ENCODE peak calls at places on chromosomes 12 and 14, in six cellular contexts. One of them, this sample, is unnamed.

GRCh38 chr12:89085421-89085820 is 266.9 kb downstream of the DUSP6 start:
- DNase-seq in HS-5: no peak
- DNase-seq in AML-193: no peak
- DNase-seq in A549: no peak
- DNase-seq in dermis blood vessel endothelial cell: peak; percentile 93
- DNase-seq in iPS DF 6.9: no peak
- DNase-seq in this sample: no peak

GRCh38 chr14:64137657-64138290 is 156.4 kb downstream of the ESR2 start:
- DNase-seq in HS-5: no peak
- DNase-seq in AML-193: no peak
- DNase-seq in A549: peak; percentile 17
- DNase-seq in dermis blood vessel endothelial cell: peak; percentile 56
- DNase-seq in iPS DF 6.9: no peak
- DNase-seq in this sample: no peak

GRCh38 chr14:85175556-85175955 is 354.4 kb upstream of the FLRT2 start:
- DNase-seq in HS-5: peak; percentile 49
- DNase-seq in AML-193: no peak
- DNase-seq in A549: no peak
- DNase-seq in dermis blood vessel endothelial cell: no peak
- DNase-seq in iPS DF 6.9: no peak
- DNase-seq in this sample: no peak

GRCh38 chr14:101174522-101174838 is 271.0 kb upstream of the RTL1 start:
- DNase-seq in HS-5: no peak
- DNase-seq in AML-193: no peak
- DNase-seq in A549: no peak
- DNase-seq in dermis blood vessel endothelial cell: no peak
- DNase-seq in iPS DF 6.9: no peak
- DNase-seq in this sample: no peak

GRCh38 chr14:68412505-68413496 is 380.1 kb downstream of the ZFP36L1 start:
- DNase-seq in HS-5: no peak
- DNase-seq in AML-193: no peak
- DNase-seq in A549: peak; percentile 77
- DNase-seq in dermis blood vessel endothelial cell: no peak
- DNase-seq in iPS DF 6.9: no peak
- DNase-seq in this sample: no peak

GRCh38 chr14:55129086-55129427 is at the start of gene LGALS3:
- DNase-seq in HS-5: no peak
- DNase-seq in AML-193: no peak
- DNase-seq in A549: peak; percentile 56
- DNase-seq in dermis blood vessel endothelial cell: peak; percentile 59
- DNase-seq in iPS DF 6.9: no peak
- DNase-seq in this sample: no peak

GRCh38 chr14:56390859-56391258 is 188.7 kb upstream of the TMEM260 start:
- DNase-seq in HS-5: no peak
- DNase-seq in AML-193: no peak
- DNase-seq in A549: peak; percentile 13
- DNase-seq in dermis blood vessel endothelial cell: peak; percentile 20
- DNase-seq in iPS DF 6.9: peak; percentile 7
- DNase-seq in this sample: no peak

GRCh38 chr14:63345826-63346225 is 27.1 kb upstream of the GPHB5 start:
- DNase-seq in HS-5: no peak
- DNase-seq in AML-193: no peak
- DNase-seq in A549: no peak
- DNase-seq in dermis blood vessel endothelial cell: no peak
- DNase-seq in iPS DF 6.9: no peak
- DNase-seq in this sample: no peak

GRCh38 chr14:32009636-32010560 is 67.2 kb upstream of the ARHGAP5 start:
- DNase-seq in HS-5: no peak
- DNase-seq in AML-193: no peak
- DNase-seq in A549: peak; percentile 68
- DNase-seq in dermis blood vessel endothelial cell: no peak
- DNase-seq in iPS DF 6.9: no peak
- DNase-seq in this sample: no peak

GRCh38 chr14:102415671-102416070 is 52.9 kb downstream of the TECPR2 start:
- DNase-seq in HS-5: no peak
- DNase-seq in AML-193: no peak
- DNase-seq in A549: no peak
- DNase-seq in dermis blood vessel endothelial cell: no peak
- DNase-seq in iPS DF 6.9: no peak
- DNase-seq in this sample: no peak

GRCh38 chr12:16604853-16605252 is 1.1 kb downstream of the LMO3 start:
- DNase-seq in HS-5: no peak
- DNase-seq in AML-193: no peak
- DNase-seq in A549: no peak
- DNase-seq in dermis blood vessel endothelial cell: no peak
- DNase-seq in iPS DF 6.9: no peak
- DNase-seq in this sample: no peak

GRCh38 chr12:22287776-22288621 is 46.5 kb downstream of the ST8SIA1 start:
- DNase-seq in HS-5: peak; percentile 31
- DNase-seq in AML-193: no peak
- DNase-seq in A549: no peak
- DNase-seq in dermis blood vessel endothelial cell: peak; percentile 20
- DNase-seq in iPS DF 6.9: no peak
- DNase-seq in this sample: no peak

GRCh38 chr14:105711841-105712460 is 185.6 kb downstream of the TMEM121 start:
- DNase-seq in HS-5: no peak
- DNase-seq in AML-193: no peak
- DNase-seq in A549: no peak
- DNase-seq in dermis blood vessel endothelial cell: no peak
- DNase-seq in iPS DF 6.9: no peak
- DNase-seq in this sample: no peak

GRCh38 chr14:31568151-31568550 is 6.9 kb downstream of the NUBPL start:
- DNase-seq in HS-5: no peak
- DNase-seq in AML-193: no peak
- DNase-seq in A549: no peak
- DNase-seq in dermis blood vessel endothelial cell: peak; percentile 10
- DNase-seq in iPS DF 6.9: no peak
- DNase-seq in this sample: no peak

GRCh38 chr12:111436266-111436665 is 30.5 kb downstream of the SH2B3 start:
- DNase-seq in HS-5: no peak
- DNase-seq in AML-193: no peak
- DNase-seq in A549: no peak
- DNase-seq in dermis blood vessel endothelial cell: no peak
- DNase-seq in iPS DF 6.9: no peak
- DNase-seq in this sample: no peak

GRCh38 chr12:77113971-77114370 is 48.6 kb upstream of the E2F7 start:
- DNase-seq in HS-5: no peak
- DNase-seq in AML-193: no peak
- DNase-seq in A549: no peak
- DNase-seq in dermis blood vessel endothelial cell: peak; percentile 61
- DNase-seq in iPS DF 6.9: no peak
- DNase-seq in this sample: no peak

This sample was measured in keratinocyte.